ENCODE peak calls at places on chromosomes 6 and 20, in six cellular contexts. H, P, X, S, Z and Y are unnamed samples.

GRCh38 chr6:64249129-64249528 is 613.5 kb downstream of the PHF3 start:
- DNase-seq in H (no peak), P (no peak), X (no peak), S (no peak), Z (no peak), Y (no peak)

GRCh38 chr6:25788305-25788922 is 33.9 kb downstream of the SLC17A4 start:
- DNase-seq in H (peak; percentile 14), P (peak; percentile 74), X (no peak), S (peak; percentile 12), Z (peak; percentile 44), Y (no peak)

GRCh38 chr6:12083763-12084162 is 71.7 kb downstream of the HIVEP1 start:
- DNase-seq in H (no peak), P (no peak), X (no peak), S (no peak), Z (no peak), Y (no peak)

GRCh38 chr6:86706449-86706848 is 230.9 kb upstream of the HTR1E start:
- DNase-seq in H (no peak), P (no peak), X (no peak), S (no peak), Z (no peak), Y (no peak)

GRCh38 chr6:16570221-16570553 is 191.1 kb downstream of the ATXN1 start:
- DNase-seq in H (no peak), P (no peak), X (no peak), S (no peak), Z (no peak), Y (no peak)

GRCh38 chr6:18178959-18179358 is 23.7 kb downstream of the KDM1B start:
- DNase-seq in H (no peak), P (no peak), X (no peak), S (no peak), Z (no peak), Y (no peak)

GRCh38 chr6:11727995-11728961 is 50.3 kb downstream of the ADTRP start:
- DNase-seq in H (no peak), P (no peak), X (no peak), S (no peak), Z (no peak), Y (no peak)

GRCh38 chr6:90610671-90611542 is 24.0 kb upstream of the MAP3K7 start:
- DNase-seq in H (no peak), P (no peak), X (peak; percentile 81), S (no peak), Z (peak; percentile 46), Y (peak; percentile 41)

GRCh38 chr20:51481311-51481997 is 61.1 kb downstream of the NFATC2 start:
- DNase-seq in H (no peak), P (no peak), X (no peak), S (no peak), Z (no peak), Y (no peak)

GRCh38 chr20:1186367-1186991 is 1.7 kb upstream of the TMEM74B start:
- DNase-seq in H (no peak), P (no peak), X (no peak), S (no peak), Z (no peak), Y (no peak)

GRCh38 chr6:35188886-35189285 is 24.9 kb upstream of the SCUBE3 start:
- DNase-seq in H (no peak), P (no peak), X (no peak), S (no peak), Z (no peak), Y (no peak)

GRCh38 chr6:80094017-80094416 is 12.5 kb upstream of the BCKDHB start:
- DNase-seq in H (no peak), P (peak; percentile 11), X (no peak), S (no peak), Z (no peak), Y (no peak)

GRCh38 chr6:89924231-89924630 is 30.0 kb downstream of the GJA10 start:
- DNase-seq in H (no peak), P (no peak), X (no peak), S (no peak), Z (no peak), Y (no peak)

GRCh38 chr20:39829255-39829654 is 859.8 kb downstream of the MAFB start:
- DNase-seq in H (no peak), P (no peak), X (no peak), S (no peak), Z (no peak), Y (no peak)

GRCh38 chr6:34015576-34015975 is 130.3 kb downstream of the GRM4 start:
- DNase-seq in H (no peak), P (no peak), X (peak; percentile 26), S (no peak), Z (peak; percentile 0), Y (no peak)

GRCh38 chr20:57287007-57287810 is 20.8 kb upstream of the BMP7 start:
- DNase-seq in H (no peak), P (no peak), X (peak; percentile 22), S (no peak), Z (no peak), Y (no peak)

GRCh38 chr6:110882824-110883554 is 8.4 kb downstream of the AMD1 start:
- DNase-seq in H (no peak), P (no peak), X (no peak), S (no peak), Z (no peak), Y (no peak)

DNA sequence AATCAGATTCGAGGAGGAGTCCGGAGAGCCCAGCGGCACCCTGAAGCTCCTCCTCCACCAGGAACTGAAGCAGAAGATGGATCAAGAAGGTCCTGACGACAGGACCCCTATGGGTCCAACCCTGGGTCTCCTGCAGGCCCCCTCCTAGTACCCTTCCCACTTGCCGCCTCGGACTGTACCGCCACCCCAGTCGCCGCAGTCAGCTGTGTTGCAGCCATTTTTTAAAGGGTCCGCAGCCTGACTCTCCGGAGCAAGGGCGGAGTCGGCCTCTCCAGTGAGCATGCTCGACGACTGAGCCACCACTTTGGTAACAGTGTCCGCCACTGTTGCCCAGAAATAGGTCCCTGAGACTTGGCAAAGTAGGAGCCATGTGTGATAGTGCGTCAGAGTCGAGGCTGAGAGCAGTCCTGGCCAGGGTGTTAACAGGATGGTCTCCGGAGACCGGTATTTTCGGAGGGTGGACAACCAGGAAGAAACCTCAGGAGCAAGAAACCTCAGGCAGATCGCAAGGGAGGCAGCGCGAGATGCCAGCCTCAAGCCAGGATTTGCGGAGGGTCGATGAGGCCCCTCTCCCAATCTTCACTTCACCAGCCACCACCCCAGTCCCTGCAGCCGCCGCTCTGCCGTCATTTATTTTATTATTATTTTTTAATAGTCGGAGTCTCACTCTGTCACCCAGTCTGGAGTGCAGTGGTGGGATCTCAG is 294.6 kb upstream of the ZNF337 start:
- DNase-seq in H (no peak), P (no peak), X (no peak), S (no peak), Z (no peak), Y (no peak)
- TF ChIP-seq CTCF in H (no peak), P (no peak), X (no peak), S (no peak), Z (no peak), Y (no peak)

GRCh38 chr6:31394381-31394780 is 9.0 kb upstream of the MICA start:
- DNase-seq in H (no peak), P (peak; percentile 53), X (no peak), S (no peak), Z (no peak), Y (no peak)

GRCh38 chr6:31395832-31396231 is 7.6 kb upstream of the MICA start:
- DNase-seq in H (no peak), P (no peak), X (no peak), S (no peak), Z (no peak), Y (no peak)

GRCh38 chr6:31397901-31398300 is 5.5 kb upstream of the MICA start:
- DNase-seq in H (no peak), P (no peak), X (no peak), S (no peak), Z (no peak), Y (no peak)

GRCh38 chr6:31393932-31394331 is 9.5 kb upstream of the MICA start:
- DNase-seq in H (no peak), P (no peak), X (no peak), S (no peak), Z (no peak), Y (no peak)

DNA sequence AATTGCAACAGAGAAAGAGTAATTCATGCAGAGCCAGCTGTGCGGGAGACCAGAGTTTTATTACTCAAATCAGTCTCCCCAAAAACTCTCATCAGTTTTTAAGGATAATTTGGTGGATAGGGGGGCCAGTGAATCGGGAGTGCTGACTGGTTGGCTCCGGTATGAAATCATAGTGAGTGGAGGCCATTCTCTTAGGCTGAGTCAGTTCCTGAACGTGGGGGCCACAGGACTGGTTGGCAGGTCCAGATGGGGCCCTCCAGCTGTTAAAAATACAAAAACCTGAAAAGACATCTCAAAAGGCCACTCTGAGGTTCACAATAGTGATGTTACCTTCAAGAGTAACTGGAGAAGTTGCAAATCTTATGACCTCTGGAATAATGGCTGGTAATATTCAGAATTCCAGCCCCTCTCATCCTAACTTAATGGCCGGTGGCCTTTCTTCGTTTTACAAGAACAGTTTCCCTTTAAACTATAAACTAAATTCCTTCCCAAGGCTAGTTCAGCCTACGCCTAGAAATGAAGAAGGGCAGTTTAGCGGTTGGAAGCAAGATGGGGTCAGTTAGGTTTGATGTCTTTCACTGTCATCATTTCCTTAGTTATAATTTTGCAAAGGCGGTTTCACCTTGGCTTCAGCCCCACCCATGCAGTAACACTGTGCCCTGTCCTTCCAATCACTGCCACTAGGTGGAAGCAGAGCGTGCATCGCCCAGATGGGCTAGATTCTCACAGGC is 6.8 kb upstream of the MICA start:
- DNase-seq in H (no peak), P (peak; percentile 94), X (no peak), S (peak; percentile 28), Z (peak; percentile 80), Y (peak; percentile 86)
- TF ChIP-seq CTCF in H (peak; percentile 87), P (peak; percentile 88), X (peak; percentile 91), S (peak; percentile 82), Z (peak; percentile 96), Y (peak; percentile 77)

GRCh38 chr6:81511423-81511822 is 241.1 kb downstream of the TENT5A start:
- DNase-seq in H (no peak), P (peak; percentile 62), X (no peak), S (no peak), Z (no peak), Y (no peak)
- TF ChIP-seq CTCF in H (no peak), P (no peak), X (no peak), S (no peak), Z (no peak), Y (no peak)

GRCh38 chr6:116073765-116074450 is 13.2 kb upstream of the FRK start:
- DNase-seq in H (no peak), P (no peak), X (no peak), S (peak; percentile 4), Z (no peak), Y (no peak)

GRCh38 chr6:116083052-116083451 is 17.6 kb upstream of the NT5DC1 start:
- DNase-seq in H (no peak), P (no peak), X (no peak), S (no peak), Z (no peak), Y (no peak)

GRCh38 chr6:116074732-116075387 is 14.2 kb upstream of the FRK start:
- DNase-seq in H (no peak), P (no peak), X (no peak), S (no peak), Z (no peak), Y (no peak)

GRCh38 chr6:116078945-116079344 is 18.3 kb upstream of the FRK start:
- DNase-seq in H (no peak), P (no peak), X (no peak), S (no peak), Z (no peak), Y (no peak)

DNA sequence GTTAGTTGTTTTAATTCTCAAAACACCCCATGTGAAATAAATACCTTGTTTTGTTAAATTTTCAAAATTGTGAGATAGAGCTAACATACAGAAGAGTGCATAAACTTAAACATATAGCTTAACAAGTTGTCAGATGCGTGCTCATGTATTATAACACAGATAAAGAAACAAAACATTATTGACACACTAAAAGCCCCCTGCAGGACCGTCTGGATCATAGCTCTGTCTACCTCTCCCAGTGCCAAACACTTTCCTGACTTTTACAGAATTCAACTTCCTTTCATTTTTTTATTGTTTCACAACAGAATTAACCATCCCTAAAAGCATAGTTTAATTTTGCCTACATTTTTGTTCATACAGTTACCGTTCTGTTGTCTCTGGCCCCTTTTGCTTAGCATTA is 17.8 kb upstream of the FRK start:
- DNase-seq in H (no peak), P (no peak), X (no peak), S (no peak), Z (no peak), Y (no peak)
- TF ChIP-seq CTCF in H (no peak), P (no peak), X (no peak), S (no peak), Z (no peak), Y (no peak)